ENCODE peak calls at places on chromosomes 5 and 9, in four cellular contexts. H, V, U and T are unnamed samples.

GRCh38 chr9:124941689-124942561 is 1.0 kb upstream of the GOLGA1 start:
- DNase-seq in V (peak), U (peak), H (peak), T (peak)

GRCh38 chr9:109907400-109907799 is 127.4 kb downstream of the PALM2AKAP2 start:
- DNase-seq in H (no peak), V (no peak), U (no peak), T (no peak)

GRCh38 chr5:148978370-148979103 is 84.3 kb downstream of the SH3TC2 start:
- DNase-seq in U (no peak), V (no peak), H (no peak), T (no peak)

GRCh38 chr5:73596705-73597328 is 29.2 kb upstream of the ARHGEF28 start:
- DNase-seq in V (peak), U (peak), H (peak), T (peak)

GRCh38 chr9:131096490-131097258 is at the start of gene AIF1L:
- DNase-seq in H (peak), U (peak), V (no peak), T (peak)

GRCh38 chr5:107812570-107813141 is 141.9 kb upstream of the EFNA5 start:
- DNase-seq in U (no peak), V (no peak), H (no peak), T (no peak)

GRCh38 chr9:137715321-137715720 is 96.5 kb downstream of the EHMT1 start:
- DNase-seq in U (no peak), V (no peak), H (no peak), T (no peak)

GRCh38 chr9:6226696-6227095 is 11.1 kb downstream of the IL33 start:
- DNase-seq in H (no peak), V (no peak), U (no peak), T (no peak)

GRCh38 chr5:135822286-135822685 is 12.2 kb upstream of the SLC25A48 start:
- DNase-seq in U (no peak), H (no peak), V (no peak), T (no peak)

GRCh38 chr9:108021311-108021710 is 531.7 kb upstream of the KLF4 start:
- DNase-seq in H (no peak), U (no peak), V (no peak), T (no peak)

GRCh38 chr9:36855443-36856315 is 178.4 kb downstream of the PAX5 start:
- DNase-seq in V (peak), U (peak), H (peak), T (peak)
- TF ChIP-seq ELF4 in V (no peak), U (no peak), H (no peak), T (no peak)

GRCh38 chr9:112945620-112946208 is 55.0 kb upstream of the SLC46A2 start:
- DNase-seq in V (peak), H (peak), U (peak), T (peak)
- TF ChIP-seq ELF4 in V (no peak), H (no peak), U (no peak), T (no peak)

DNA sequence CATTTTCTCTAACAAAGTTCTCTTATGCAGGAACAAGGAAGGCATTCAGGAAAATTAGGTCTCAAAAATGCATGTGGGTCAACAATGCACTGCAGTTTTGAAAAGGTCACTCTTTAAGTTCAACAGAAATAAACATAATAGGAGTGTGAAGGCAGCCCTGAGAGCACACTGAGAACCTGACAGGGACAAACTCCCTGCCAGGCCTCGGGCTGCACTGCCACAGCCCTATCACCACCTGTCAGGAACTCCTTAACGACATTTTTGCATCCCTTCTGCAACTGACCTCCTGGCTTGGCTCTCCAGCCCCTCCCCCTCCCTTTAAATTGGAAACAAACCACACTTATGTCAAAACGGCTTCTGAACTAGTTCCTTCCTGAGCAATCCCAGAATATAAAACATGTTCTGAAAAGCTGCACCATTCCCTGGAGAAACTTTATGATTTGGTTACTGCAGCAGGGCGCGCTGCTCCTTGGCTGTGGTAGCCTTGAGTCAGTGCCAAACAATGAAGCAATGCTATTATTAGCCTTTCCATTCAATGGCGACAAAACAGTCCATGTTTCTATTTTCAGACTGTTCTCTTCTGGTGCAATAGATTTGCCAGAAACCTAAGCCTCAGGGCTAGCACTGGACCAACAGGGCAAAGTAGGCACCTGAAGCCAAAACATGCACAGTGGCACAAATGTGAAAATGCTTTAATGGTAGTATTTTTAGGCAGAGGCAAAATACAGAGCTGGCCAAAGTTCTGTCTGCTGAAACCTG is 160.1 kb upstream of the ZNF608 start:
- DNase-seq in V (peak), H (no peak), U (no peak), T (peak)
- TF ChIP-seq ELF4 in V (no peak), H (no peak), U (no peak), T (no peak)

DNA sequence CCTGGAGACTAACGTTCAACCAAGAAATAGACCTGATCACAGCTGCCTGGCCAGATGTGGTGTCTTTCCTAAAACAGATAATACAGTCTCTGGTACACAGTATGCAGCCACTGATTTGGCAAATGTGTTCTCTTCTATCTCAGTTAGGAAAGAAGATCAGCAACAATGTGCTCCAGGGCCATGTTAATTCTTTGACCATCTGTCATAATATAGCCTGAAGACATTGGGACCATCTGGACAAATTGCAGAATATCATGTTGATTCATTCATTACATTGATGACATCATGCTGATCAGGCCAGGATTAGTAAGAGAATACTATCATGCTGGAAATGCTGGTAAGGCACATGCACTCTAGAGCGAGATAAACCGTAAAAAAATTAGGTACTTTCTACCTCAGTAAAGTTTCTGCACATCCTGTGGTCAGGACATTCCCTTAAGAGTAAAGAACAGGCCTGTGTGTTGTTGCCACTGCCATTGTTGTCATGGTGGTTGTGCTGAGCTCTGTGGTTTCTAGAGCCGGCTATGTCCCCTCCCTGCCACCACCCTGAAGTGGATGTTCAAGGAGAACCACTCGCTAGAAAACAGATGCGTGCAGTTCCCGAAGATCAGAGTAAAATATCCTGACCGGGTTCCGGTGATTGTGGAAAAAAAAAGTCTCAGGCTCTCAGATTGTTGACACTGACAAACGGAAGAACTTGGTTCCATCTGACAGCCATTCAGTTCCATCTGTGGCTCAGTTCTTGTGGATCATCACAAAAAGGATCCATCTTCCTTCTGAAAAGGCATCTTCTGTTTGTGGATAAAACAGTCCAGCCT is 6.4 kb upstream of the JMY start:
- DNase-seq in H (no peak), V (no peak), U (no peak), T (no peak)
- TF ChIP-seq ELF4 in H (no peak), V (no peak), U (no peak), T (no peak)

DNA sequence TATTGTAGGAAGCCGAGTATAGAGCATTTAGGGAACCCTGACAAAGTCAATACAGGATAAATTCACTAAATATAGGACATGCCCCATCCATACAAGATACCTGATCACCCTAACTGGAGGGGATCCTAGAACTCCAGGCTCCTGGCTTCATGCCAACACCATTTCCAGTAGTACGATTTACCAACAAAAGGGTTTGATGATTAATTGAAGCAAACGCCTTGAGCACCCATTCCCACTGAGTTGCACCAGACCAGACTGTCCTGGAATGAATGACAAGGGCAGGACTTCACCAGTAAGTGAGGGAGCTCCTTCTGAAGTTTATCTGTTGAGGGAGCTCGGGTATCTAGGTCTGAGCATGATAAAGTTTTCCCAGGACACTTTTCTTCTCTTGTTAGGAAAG is 327.2 kb upstream of the MSX2 start:
- DNase-seq in V (no peak), U (no peak), H (no peak), T (no peak)
- TF ChIP-seq ELF4 in V (no peak), U (no peak), H (no peak), T (no peak)

DNA sequence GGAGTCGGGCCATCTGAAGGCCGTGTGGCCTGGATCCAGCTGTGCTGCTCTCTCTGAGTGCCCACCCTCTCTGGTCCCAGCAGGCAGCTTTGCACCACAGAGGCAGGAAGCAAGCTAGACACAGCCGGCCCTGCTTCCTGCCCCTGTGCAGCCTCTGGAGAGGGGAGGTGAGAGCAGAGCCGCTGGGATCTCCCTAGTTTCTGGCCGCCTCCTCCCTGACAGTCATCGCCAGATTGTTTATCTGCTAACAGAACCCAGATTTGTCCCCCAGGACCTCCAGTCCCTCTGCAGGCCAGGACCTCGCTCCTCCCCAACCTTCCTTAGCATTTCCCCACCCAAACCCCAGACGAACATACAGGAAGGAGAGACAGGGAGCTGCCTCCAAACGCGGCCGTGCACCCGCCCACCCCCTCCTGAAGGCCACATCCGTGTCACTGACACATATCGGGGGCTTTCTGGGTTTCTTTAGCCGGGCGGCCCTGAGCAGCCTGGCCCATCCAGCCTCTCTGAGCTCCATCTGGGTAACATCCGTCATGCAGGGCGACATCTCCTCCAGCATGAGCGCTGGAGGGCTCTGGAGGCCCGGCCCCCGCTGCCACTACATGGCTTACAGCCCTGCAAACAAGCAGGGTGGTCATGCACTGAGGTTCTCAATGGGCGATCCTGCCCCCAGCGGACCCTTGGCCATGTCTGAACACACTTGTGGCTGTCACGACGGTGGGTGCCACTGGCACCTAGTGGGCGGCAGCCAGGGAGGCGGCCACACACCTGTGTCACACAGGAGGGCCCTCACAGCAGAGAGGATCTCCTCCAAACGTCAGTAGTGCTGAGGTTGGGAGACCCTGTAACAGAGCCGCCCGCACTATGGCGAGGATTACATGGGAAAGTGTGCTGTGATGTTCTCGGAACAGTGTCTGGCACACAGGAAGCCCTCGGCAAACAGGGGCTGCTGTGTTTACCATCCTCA is 47.6 kb downstream of the DBH start:
- DNase-seq in U (no peak), H (no peak), V (no peak), T (no peak)
- TF ChIP-seq ELF4 in U (no peak), H (no peak), V (no peak), T (no peak)

GRCh38 chr5:141349917-141350619 is at the start of gene PCDHGB1:
- DNase-seq in V (peak), H (peak), U (peak), T (peak)
- TF ChIP-seq ELF4 in V (no peak), H (no peak), U (no peak), T (no peak)

GRCh38 chr9:93093449-93094293 is 2.3 kb upstream of the CARD19 start:
- DNase-seq in U (peak), H (no peak), V (no peak), T (peak)
- TF ChIP-seq ELF4 in U (no peak), H (no peak), V (no peak), T (no peak)